ENCODE peak calls at places on chromosome 6, in five cellular contexts. I is ovary, Q is neural progenitor cell, C is heart left ventricle, H is tibial artery. K is an unnamed sample.

GRCh38 chr6:88179692-88180091 is 13.5 kb upstream of the CNR1 start:
- DNase-seq in I (no peak), Q (peak; percentile 17), C (no peak), H (no peak), K (peak; percentile 64)

GRCh38 chr6:12196326-12196936 is 93.7 kb upstream of the EDN1 start:
- DNase-seq in I (no peak), Q (no peak), C (no peak), H (no peak), K (no peak)

GRCh38 chr6:105401247-105402089 is 1.4 kb downstream of the PREP start:
- DNase-seq in I (no peak), Q (no peak), C (no peak), H (no peak), K (no peak)

GRCh38 chr6:88813045-88813444 is 150.4 kb downstream of the RNGTT start:
- DNase-seq in I (no peak), Q (no peak), C (no peak), H (no peak), K (no peak)

GRCh38 chr6:168118935-168119334 is 39.9 kb upstream of the FRMD1 start:
- DNase-seq in I (peak; percentile 6), Q (no peak), C (no peak), H (peak; percentile 46), K (no peak)

GRCh38 chr6:25360611-25361010 is 81.4 kb downstream of the CARMIL1 start:
- DNase-seq in I (no peak), Q (no peak), C (no peak), H (no peak), K (no peak)

GRCh38 chr6:20773822-20774221 is 239.6 kb downstream of the CDKAL1 start:
- DNase-seq in I (no peak), Q (no peak), C (no peak), H (no peak), K (no peak)

GRCh38 chr6:57069920-57070331 is 20.1 kb upstream of the ZNF451 start:
- DNase-seq in I (no peak), Q (peak; percentile 19), C (no peak), H (no peak), K (peak; percentile 66)

GRCh38 chr6:3884007-3884745 is 35.0 kb downstream of the FAM50B start:
- DNase-seq in I (no peak), Q (no peak), C (no peak), H (no peak), K (no peak)

GRCh38 chr6:159033160-159034049 is 11.4 kb downstream of the TAGAP start:
- DNase-seq in I (no peak), Q (no peak), C (no peak), H (no peak), K (no peak)

GRCh38 chr6:154154389-154154967 is 115.4 kb downstream of the OPRM1 start:
- DNase-seq in I (peak; percentile 45), Q (peak; percentile 77), C (no peak), H (no peak), K (peak; percentile 70)

GRCh38 chr6:42104095-42104806 is 38.2 kb downstream of the C6orf132 start:
- DNase-seq in I (peak; percentile 62), Q (peak; percentile 87), C (peak; percentile 80), H (no peak), K (peak; percentile 94)

GRCh38 chr6:122063090-122063489 is 336.4 kb upstream of the HSF2 start:
- DNase-seq in I (no peak), Q (peak; percentile 18), C (no peak), H (no peak), K (no peak)

GRCh38 chr6:151257984-151258445 is 18.2 kb downstream of the AKAP12 start:
- DNase-seq in I (no peak), Q (no peak), C (no peak), H (no peak), K (no peak)

GRCh38 chr6:11598687-11599086 is 61.1 kb downstream of the TMEM170B start:
- DNase-seq in I (no peak), Q (no peak), C (no peak), H (no peak), K (no peak)

GRCh38 chr6:31791324-31792089 is 4.0 kb downstream of the VARS1 start:
- DNase-seq in I (peak; percentile 64), Q (peak; percentile 82), C (no peak), H (no peak), K (peak; percentile 91)

GRCh38 chr6:55033021-55033546 is 141.2 kb upstream of the HCRTR2 start:
- DNase-seq in I (no peak), Q (no peak), C (no peak), H (no peak), K (no peak)

GRCh38 chr6:153568601-153569000 is 437.5 kb upstream of the RGS17 start:
- DNase-seq in I (no peak), Q (no peak), C (no peak), H (no peak), K (no peak)

GRCh38 chr6:151010111-151010510 is 144.6 kb downstream of the MTHFD1L start:
- DNase-seq in I (no peak), Q (no peak), C (no peak), H (no peak), K (no peak)

GRCh38 chr6:128519931-128520435 is 416 bp downstream of the PTPRK start:
- DNase-seq in I (peak; percentile 70), Q (no peak), C (no peak), H (peak; percentile 80), K (peak; percentile 92)

GRCh38 chr6:129331450-129332138 is 378.4 kb downstream of the ARHGAP18 start:
- DNase-seq in I (no peak), Q (no peak), C (no peak), H (no peak), K (no peak)

GRCh38 chr6:162177733-162178132 is 549.8 kb downstream of the PRKN start:
- DNase-seq in I (no peak), Q (peak; percentile 15), C (peak; percentile 38), H (no peak), K (peak; percentile 68)

GRCh38 chr6:33213166-33213988 is 5.1 kb downstream of the RING1 start:
- DNase-seq in I (peak; percentile 73), Q (peak; percentile 63), C (no peak), H (peak; percentile 68), K (peak; percentile 81)

GRCh38 chr6:22001336-22002027 is 295.4 kb downstream of the PRL start:
- DNase-seq in I (no peak), Q (no peak), C (no peak), H (no peak), K (no peak)

GRCh38 chr6:11778648-11779307 is at the start of gene ADTRP:
- DNase-seq in I (no peak), Q (no peak), C (no peak), H (no peak), K (no peak)

GRCh38 chr6:158207452-158207788 is 39.3 kb downstream of the GTF2H5 start:
- DNase-seq in I (no peak), Q (no peak), C (no peak), H (no peak), K (no peak)

GRCh38 chr6:13633343-13633742 is 18.2 kb downstream of the NOL7 start:
- DNase-seq in I (no peak), Q (no peak), C (no peak), H (no peak), K (no peak)

GRCh38 chr6:46246081-46246480 is 75.3 kb upstream of the ENPP5 start:
- DNase-seq in I (no peak), Q (no peak), C (no peak), H (no peak), K (no peak)

GRCh38 chr6:24768361-24768760 is 6.4 kb upstream of the GMNN start:
- DNase-seq in I (no peak), Q (no peak), C (no peak), H (no peak), K (no peak)

GRCh38 chr6:4965506-4966389 is 38.1 kb downstream of the RPP40 start:
- DNase-seq in I (no peak), Q (no peak), C (no peak), H (peak; percentile 37), K (no peak)

GRCh38 chr6:140043357-140043756 is 668.9 kb upstream of the CITED2 start:
- DNase-seq in I (no peak), Q (no peak), C (no peak), H (no peak), K (no peak)

GRCh38 chr6:17600527-17601388 is 656 bp downstream of the FAM8A1 start:
- DNase-seq in I (peak; percentile 75), Q (peak; percentile 78), C (peak; percentile 55), H (peak; percentile 76), K (peak; percentile 84)

GRCh38 chr6:20929283-20929682 is 395.0 kb downstream of the CDKAL1 start:
- DNase-seq in I (no peak), Q (no peak), C (no peak), H (no peak), K (no peak)

DNA sequence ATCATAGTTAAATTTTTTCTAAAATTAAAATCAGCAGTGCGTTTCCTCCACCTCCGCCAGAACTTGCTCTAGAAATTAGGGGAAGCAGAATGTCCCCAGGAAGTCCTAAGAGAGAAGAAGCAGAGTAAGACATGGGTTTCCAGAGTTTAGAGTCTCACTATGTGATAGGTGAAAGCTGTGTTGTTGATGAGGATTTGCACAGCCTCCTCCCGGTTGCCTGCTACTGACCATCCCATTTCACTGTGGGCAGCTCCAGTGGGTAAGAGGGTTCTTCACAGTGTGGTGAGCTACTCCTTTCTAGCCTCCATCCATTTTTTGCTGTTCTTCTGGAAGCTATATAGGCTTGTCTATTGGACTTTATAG is 13.3 kb downstream of the UST start:
- DNase-seq in I (no peak), Q (no peak), C (no peak), H (no peak), K (no peak)
- H3K4me3 ChIP-seq in I (no peak overlapping the region), Q (no peak overlapping the region), C (no peak overlapping the region), H (peak overlapping the region; percentile 38), K (no peak overlapping the region)

DNA sequence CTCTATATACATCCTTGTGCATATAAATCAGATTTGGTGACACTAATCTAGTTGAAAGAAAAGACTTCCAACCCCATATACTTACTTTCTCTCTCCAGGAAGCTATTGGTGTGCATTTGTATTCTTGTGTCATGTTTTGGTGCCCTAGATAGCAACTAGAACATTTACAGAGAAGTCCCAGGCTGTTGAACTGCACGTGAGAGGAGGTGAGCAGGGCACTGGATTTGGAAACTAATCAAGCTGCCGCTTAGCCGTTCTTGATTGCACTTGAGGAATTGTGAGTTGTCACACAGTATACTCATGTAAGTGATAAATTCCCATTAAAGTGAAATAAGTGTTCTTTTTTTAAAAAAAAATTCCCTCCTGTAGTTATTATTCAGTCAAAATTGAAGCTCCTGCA is 7.6 kb downstream of the WRNIP1 start:
- DNase-seq in I (no peak), Q (no peak), C (no peak), H (no peak), K (no peak)
- H3K36me3 ChIP-seq in I (no peaks in the 10 kb centered on the region), Q (no peaks in the 10 kb centered on the region), C (peaks cover 59% of the 10 kb centered on the region), H (peaks cover 7% of the 10 kb centered on the region), K (peaks cover 65% of the 10 kb centered on the region)

GRCh38 chr6:90219168-90219985 is 77.3 kb downstream of the BACH2 start:
- DNase-seq in I (peak; percentile 43), Q (peak; percentile 43), C (peak; percentile 47), H (no peak), K (peak; percentile 64)
- H3K4me3 ChIP-seq in I (peak overlapping the region; percentile 10), Q (no peak overlapping the region), C (peak overlapping the region; percentile 31), H (peak overlapping the region; percentile 37), K (peak overlapping the region; percentile 50)

DNA sequence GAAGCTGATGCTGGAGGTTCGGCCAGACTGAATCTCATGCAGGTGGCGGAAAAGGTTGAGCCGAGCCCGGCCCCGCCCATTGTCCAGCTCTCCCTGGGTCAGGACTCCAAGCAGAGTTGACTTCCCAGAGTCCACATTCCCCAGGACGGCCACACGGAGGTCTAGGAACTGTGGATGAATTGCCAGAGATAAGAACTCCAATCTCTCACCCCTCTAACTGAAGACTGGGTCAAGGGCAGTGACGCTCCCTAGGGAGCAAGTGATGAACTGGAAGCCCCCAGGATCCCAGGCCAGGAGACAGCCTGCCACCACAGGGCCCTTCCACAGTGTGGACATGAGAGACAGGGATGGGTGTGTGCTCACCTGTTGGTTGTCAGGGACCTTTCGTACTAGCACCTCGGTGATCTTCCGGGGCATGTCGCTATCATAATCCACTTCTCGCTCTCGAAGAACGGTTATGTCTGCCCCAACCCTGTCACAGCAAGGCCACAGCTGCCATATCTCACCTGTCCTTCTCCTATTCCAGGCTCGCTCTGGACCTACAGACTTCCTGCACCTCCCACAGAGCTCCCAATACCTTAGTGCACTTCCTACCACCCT is 3.6 kb downstream of the GTPBP2 start:
- DNase-seq in I (peak; percentile 33), Q (no peak), C (no peak), H (no peak), K (no peak)
- H3K36me3 ChIP-seq in I (no peaks in the 10 kb centered on the region), Q (no peaks in the 10 kb centered on the region), C (peaks cover 57% of the 10 kb centered on the region), H (peaks cover 61% of the 10 kb centered on the region), K (peaks cover 67% of the 10 kb centered on the region)